ENCODE peak calls at places on chromosomes 6 and 20, in ten cellular contexts. L is CD4-positive, alpha-beta memory T cell; I is A172; K is stimulated activated CD4-positive, alpha-beta T cell treated with anti-CD3 and anti-CD28 coated beads, Interleukin-4, amount 100 ng/mL, for 24 hours; Y is tibial artery; P is ascending aorta; D is nephron progenitor cell; M is stimulated activated naive CD4-positive, alpha-beta T cell; B is SW480; W is activated T-helper 9 cell treated with anti-CD3 and anti-CD28 coated beads, Interleukin-2, amount 50 U/mL, for 16 hours. C is an unnamed sample.

GRCh38 chr6:118596774-118597332 is 48.8 kb downstream of the PLN start:
- DNase-seq in Y (no peak), B (no peak), P (no peak), L (no peak), M (no peak), I (no peak), D (no peak), K (no peak), W (no peak), C (no peak)

GRCh38 chr6:111771629-111772028 is 101.6 kb downstream of the FYN start:
- DNase-seq in Y (no peak), K (no peak), P (no peak), I (no peak), M (no peak), W (no peak), B (no peak), D (no peak), L (no peak), C (no peak)

GRCh38 chr6:111709615-111710398 is 104.1 kb upstream of the TRAF3IP2 start:
- DNase-seq in D (peak; percentile 49), P (peak; percentile 78), M (peak; percentile 22), Y (peak; percentile 82), L (peak; percentile 75), I (peak; percentile 53), B (peak; percentile 57), W (peak; percentile 26), K (peak; percentile 65), C (peak; percentile 62)

GRCh38 chr20:14617123-14617522 is 279.7 kb upstream of the FLRT3 start:
- DNase-seq in Y (no peak), L (no peak), D (no peak), K (no peak), W (no peak), B (no peak), M (no peak), I (peak; percentile 15), P (no peak), C (no peak)

GRCh38 chr20:6680854-6681253 is 86.6 kb upstream of the BMP2 start:
- DNase-seq in I (no peak), B (no peak), W (no peak), M (no peak), P (no peak), K (no peak), L (no peak), D (no peak), Y (no peak), C (no peak)

GRCh38 chr20:33475381-33476160 is 14.3 kb upstream of the CBFA2T2 start:
- DNase-seq in W (no peak), M (no peak), K (no peak), D (no peak), P (no peak), L (no peak), I (no peak), Y (no peak), B (no peak), C (no peak)

GRCh38 chr6:121998631-121999030 is 400.8 kb upstream of the HSF2 start:
- DNase-seq in I (no peak), K (no peak), P (no peak), M (no peak), W (no peak), Y (no peak), L (no peak), B (no peak), D (no peak), C (no peak)

GRCh38 chr6:41895300-41896233 is at the start of gene USP49:
- DNase-seq in M (peak; percentile 94), I (peak; percentile 68), K (peak; percentile 92), W (peak; percentile 87), B (peak; percentile 82), L (peak; percentile 88), D (peak; percentile 98), P (peak; percentile 94), Y (peak; percentile 92), C (peak; percentile 59)

GRCh38 chr20:23032056-23032455 is 3.1 kb upstream of the SSTR4 start:
- DNase-seq in K (no peak), W (no peak), D (no peak), I (no peak), L (no peak), M (no peak), Y (no peak), B (no peak), P (no peak), C (no peak)

GRCh38 chr20:34343458-34344255 is 19.4 kb upstream of the ITCH start:
- DNase-seq in D (no peak), M (no peak), P (no peak), K (no peak), I (no peak), L (no peak), W (no peak), B (no peak), Y (no peak), C (no peak)

GRCh38 chr6:130625825-130626500 is 201.2 kb upstream of the SMLR1 start:
- DNase-seq in I (peak; percentile 88), B (no peak), W (no peak), L (no peak), K (no peak), P (no peak), M (no peak), Y (no peak), D (no peak), C (peak; percentile 87)

GRCh38 chr6:22754111-22754510 is 184.7 kb downstream of the HDGFL1 start:
- DNase-seq in K (no peak), Y (no peak), D (no peak), M (no peak), P (no peak), I (no peak), L (no peak), B (no peak), W (no peak), C (no peak)

GRCh38 chr6:148335582-148335981 is 7.1 kb upstream of the SASH1 start:
- DNase-seq in D (no peak), K (no peak), W (no peak), P (no peak), B (no peak), L (no peak), I (peak; percentile 72), M (no peak), Y (no peak), C (peak; percentile 83)

GRCh38 chr20:1983311-1983710 is 10.5 kb downstream of the PDYN start:
- DNase-seq in D (no peak), P (no peak), L (no peak), Y (no peak), B (no peak), K (no peak), I (no peak), M (no peak), W (no peak), C (no peak)

GRCh38 chr6:37232430-37233017 is 25.0 kb upstream of the TBC1D22B start:
- DNase-seq in D (no peak), I (no peak), L (no peak), Y (no peak), M (no peak), W (no peak), K (no peak), B (no peak), P (no peak), C (no peak)

GRCh38 chr6:24205020-24205492 is 79.0 kb downstream of the NRSN1 start:
- DNase-seq in I (peak; percentile 35), Y (no peak), M (no peak), D (peak; percentile 23), K (peak; percentile 6), L (peak; percentile 3), P (no peak), B (peak; percentile 35), W (no peak), C (peak; percentile 5)